ENCODE peak calls at places on chromosome 4, in ten cellular contexts. R is endothelial cell of umbilical vein, L is testis, S is erythroblast, N is NB4, J is sigmoid colon, Y is stomach, Z is K562, I is IMR-90, U is body of pancreas. G is an unnamed sample.

GRCh38 chr4:8305851-8306361 is 36.4 kb downstream of the HTRA3 start:
- DNase-seq in R (no peak), S (no peak), Z (no peak), U (peak; percentile 10), Y (no peak), I (no peak), L (peak; percentile 46), J (peak; percentile 70), N (no peak), G (peak; percentile 72)

GRCh38 chr4:83219344-83219990 is 65.1 kb downstream of the COQ2 start:
- DNase-seq in N (no peak), I (no peak), U (peak; percentile 12), Z (no peak), L (peak; percentile 43), Y (peak; percentile 33), R (peak; percentile 33), J (no peak), S (no peak), G (peak; percentile 82)

GRCh38 chr4:168923526-168924194 is 86.4 kb downstream of the CBR4 start:
- DNase-seq in U (peak; percentile 72), L (peak; percentile 77), J (no peak), Y (peak; percentile 55), I (peak; percentile 86), Z (peak; percentile 76), S (peak; percentile 76), N (peak; percentile 77), R (peak; percentile 67), G (no peak)

GRCh38 chr4:77349796-77350195 is 192.8 kb downstream of the CCNG2 start:
- DNase-seq in J (no peak), Y (no peak), U (no peak), R (no peak), Z (no peak), S (no peak), L (no peak), I (no peak), N (no peak), G (no peak)

GRCh38 chr4:88609387-88609786 is 17.1 kb downstream of the HERC3 start:
- DNase-seq in Y (no peak), U (no peak), L (no peak), N (no peak), I (no peak), Z (peak; percentile 3), J (no peak), R (peak; percentile 69), S (no peak), G (no peak)

GRCh38 chr4:10866691-10867090 is 182.1 kb upstream of the CLNK start:
- DNase-seq in R (no peak), U (no peak), J (no peak), Z (no peak), S (no peak), Y (no peak), L (no peak), N (no peak), I (no peak), G (no peak)

GRCh38 chr4:66636321-66636720 is 909.0 kb downstream of the CENPC start:
- DNase-seq in N (no peak), U (no peak), Z (no peak), Y (no peak), J (no peak), I (no peak), S (no peak), L (no peak), R (no peak), G (no peak)

GRCh38 chr4:71270901-71271300 is 67.9 kb upstream of the SLC4A4 start:
- DNase-seq in Z (peak; percentile 56), S (peak; percentile 6), Y (peak; percentile 33), J (no peak), N (peak; percentile 41), L (no peak), R (peak; percentile 4), U (peak; percentile 31), I (peak; percentile 45), G (no peak)

GRCh38 chr4:6225469-6225868 is 25.1 kb upstream of the JAKMIP1 start:
- DNase-seq in L (peak; percentile 50), S (no peak), J (peak; percentile 35), U (no peak), I (peak; percentile 12), N (peak; percentile 46), R (peak; percentile 11), Y (peak; percentile 24), Z (peak; percentile 23), G (no peak)

GRCh38 chr4:129344058-129344457 is 248.1 kb downstream of the C4orf33 start:
- DNase-seq in Y (no peak), Z (peak; percentile 43), J (no peak), L (peak; percentile 39), S (peak; percentile 1), U (peak; percentile 13), R (peak; percentile 50), N (peak; percentile 66), I (peak; percentile 27), G (no peak)

GRCh38 chr4:103108547-103108946 is 8.9 kb upstream of the BDH2 start:
- DNase-seq in J (no peak), R (no peak), Z (no peak), I (no peak), N (no peak), U (no peak), Y (no peak), S (no peak), L (no peak), G (no peak)

GRCh38 chr4:175884048-175884447 is 72.0 kb upstream of the GPM6A start:
- DNase-seq in U (no peak), N (no peak), S (no peak), L (no peak), J (no peak), Z (no peak), Y (no peak), I (no peak), R (no peak), G (no peak)

GRCh38 chr4:31020363-31020762 is 300.2 kb downstream of the PCDH7 start:
- DNase-seq in U (no peak), S (no peak), Y (no peak), N (no peak), R (no peak), J (no peak), L (no peak), Z (no peak), I (no peak), G (no peak)

GRCh38 chr4:21113496-21114213 is 413.4 kb downstream of the PACRGL start:
- DNase-seq in L (no peak), U (no peak), Z (no peak), I (no peak), R (peak; percentile 84), J (no peak), Y (no peak), S (no peak), N (no peak), G (no peak)

GRCh38 chr4:80253510-80253909 is 13.0 kb upstream of the FGF5 start:
- DNase-seq in S (peak; percentile 94), Z (peak; percentile 93), L (no peak), Y (no peak), R (no peak), N (no peak), I (no peak), J (no peak), U (no peak), G (no peak)

GRCh38 chr4:173529505-173530325 is at the start of gene HAND2:
- DNase-seq in R (no peak), S (peak; percentile 16), Z (peak; percentile 71), Y (no peak), N (no peak), J (peak; percentile 97), I (peak; percentile 59), U (peak; percentile 56), L (peak; percentile 81), G (no peak)
- TF ChIP-seq POLR2A in R (no peak), S (no peak), Z (peak; percentile 60), Y (no peak), N (no peak), J (peak; percentile 99), I (no peak), U (no peak), L (peak; percentile 64), G (no peak)

GRCh38 chr4:41538887-41539498 is 1.0 kb downstream of the LIMCH1 start:
- DNase-seq in Y (no peak), U (no peak), N (no peak), R (peak; percentile 50), Z (no peak), S (no peak), I (no peak), J (no peak), L (no peak), G (peak; percentile 77)
- TF ChIP-seq POLR2A in Y (no peak), U (no peak), N (no peak), R (no peak), Z (no peak), S (no peak), I (no peak), J (no peak), L (no peak), G (no peak)

DNA sequence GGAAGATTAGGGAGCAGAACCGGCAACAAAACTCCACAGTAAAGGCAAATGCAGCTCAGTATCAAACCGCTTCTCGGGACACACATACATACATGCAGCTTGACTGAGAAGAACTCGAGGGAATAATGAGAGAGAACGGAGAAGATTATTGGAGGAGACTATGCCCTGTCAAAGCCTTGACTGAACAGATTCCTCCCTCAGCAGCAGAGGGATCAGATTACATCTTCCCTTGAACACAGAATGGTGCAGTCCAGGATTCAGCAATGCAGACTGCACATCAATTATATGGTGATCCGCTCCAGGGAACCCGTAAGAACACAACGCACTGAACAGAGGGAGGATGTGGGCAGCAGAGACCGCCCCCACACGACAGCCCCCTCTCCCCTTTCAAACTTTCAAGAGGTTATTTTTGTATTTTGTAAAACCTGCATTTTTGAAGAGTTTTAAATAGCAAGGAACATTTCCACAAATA is 183.2 kb downstream of the FBXW7 start:
- DNase-seq in S (no peak), L (peak; percentile 63), Z (peak; percentile 58), U (peak; percentile 26), N (peak; percentile 11), J (peak; percentile 85), I (peak; percentile 97), R (peak; percentile 94), Y (no peak), G (peak; percentile 69)
- TF ChIP-seq POLR2A in S (no peak), L (no peak), Z (no peak), U (no peak), N (no peak), J (peak; percentile 43), I (peak; percentile 70), R (peak; percentile 54), Y (no peak), G (no peak)

DNA sequence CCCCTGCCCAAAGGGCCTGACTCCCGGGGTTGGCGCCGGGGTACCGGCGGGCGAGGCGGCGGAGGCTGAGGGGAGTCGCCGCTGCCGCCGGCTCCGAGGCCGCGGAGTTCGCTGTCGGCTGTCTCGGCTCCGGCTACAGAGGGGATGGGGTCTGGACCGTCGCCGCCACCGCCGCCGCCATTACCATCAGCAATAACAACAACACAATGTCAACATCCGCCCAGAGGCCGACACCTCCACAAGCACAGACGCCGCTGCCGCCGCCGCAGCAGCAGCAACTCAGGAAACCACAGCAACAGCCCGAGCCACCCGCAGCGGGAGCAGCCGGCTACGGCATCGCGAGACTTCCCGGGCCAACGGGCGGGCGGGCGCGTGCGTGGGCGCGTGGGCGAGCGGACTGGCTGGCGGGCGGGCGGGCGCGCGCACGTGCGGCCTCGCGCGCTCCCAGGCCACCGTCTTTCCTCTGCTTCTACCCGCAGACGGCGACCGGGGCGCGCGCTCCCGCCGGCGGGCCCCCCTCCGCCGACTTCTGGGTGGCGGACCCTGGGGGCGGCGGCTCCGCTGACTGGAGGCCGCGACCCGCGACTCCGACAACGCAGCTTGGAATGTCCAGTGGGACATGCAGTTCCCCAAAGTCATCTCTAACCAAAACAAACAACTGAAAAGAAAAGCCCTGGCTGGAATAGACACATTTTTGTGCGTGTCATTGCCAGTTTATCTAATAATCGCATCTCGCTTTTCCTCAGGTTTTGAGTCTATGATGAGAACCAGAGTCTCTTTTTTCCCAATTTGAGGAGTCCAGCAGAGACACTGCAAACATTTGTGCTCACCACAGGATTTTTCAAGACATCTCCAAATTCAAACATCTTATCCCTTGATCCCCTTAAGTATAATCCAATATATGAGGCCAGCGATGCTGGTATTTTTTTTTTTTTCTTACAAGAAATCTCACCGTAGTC is at the start of gene CHIC2:
- DNase-seq in Y (peak; percentile 96), R (peak; percentile 94), U (peak; percentile 94), Z (peak; percentile 96), J (peak; percentile 97), S (peak; percentile 96), N (peak; percentile 98), I (peak; percentile 92), L (peak; percentile 97), G (peak; percentile 100)
- TF ChIP-seq POLR2A in Y (peak; percentile 94), R (peak; percentile 88), U (peak; percentile 92), Z (peak; percentile 89), J (peak; percentile 93), S (peak; percentile 94), N (peak; percentile 88), I (peak; percentile 96), L (peak; percentile 73), G (peak; percentile 88)